ENCODE peak calls at places on chromosomes 7 and 10, in four cellular contexts. One of them, this sample, is unnamed.

GRCh38 chr10:110498087-110498981 is 627 bp downstream of the DUSP5 start:
- DNase-seq in RWPE1: no peak
- DNase-seq in tibial artery: peak
- DNase-seq in mesothelial cell of epicardium: peak
- DNase-seq in this sample: peak

GRCh38 chr7:81366546-81366945 is 403.3 kb downstream of the HGF start:
- DNase-seq in RWPE1: no peak
- DNase-seq in tibial artery: no peak
- DNase-seq in mesothelial cell of epicardium: no peak
- DNase-seq in this sample: peak

GRCh38 chr10:86261933-86262665 is 104.5 kb downstream of the GRID1 start:
- DNase-seq in RWPE1: peak
- DNase-seq in tibial artery: no peak
- DNase-seq in mesothelial cell of epicardium: peak
- DNase-seq in this sample: peak

GRCh38 chr10:31942892-31943291 is 14.3 kb upstream of the ARHGAP12 start:
- DNase-seq in RWPE1: no peak
- DNase-seq in tibial artery: no peak
- DNase-seq in mesothelial cell of epicardium: no peak
- DNase-seq in this sample: no peak

GRCh38 chr10:97057836-97058235 is 127.9 kb downstream of the SLIT1 start:
- DNase-seq in RWPE1: no peak
- DNase-seq in tibial artery: no peak
- DNase-seq in mesothelial cell of epicardium: no peak
- DNase-seq in this sample: no peak

GRCh38 chr10:91525939-91526712 is 106.7 kb downstream of the PPP1R3C start:
- DNase-seq in RWPE1: no peak
- DNase-seq in tibial artery: no peak
- DNase-seq in mesothelial cell of epicardium: no peak
- DNase-seq in this sample: no peak

GRCh38 chr7:117119192-117119924 is 166.1 kb downstream of the ST7 start:
- DNase-seq in RWPE1: peak
- DNase-seq in tibial artery: peak
- DNase-seq in mesothelial cell of epicardium: peak
- DNase-seq in this sample: peak

GRCh38 chr10:7541137-7542087 is 125.4 kb downstream of the ITIH5 start:
- DNase-seq in RWPE1: no peak
- DNase-seq in tibial artery: peak
- DNase-seq in mesothelial cell of epicardium: peak
- DNase-seq in this sample: peak